ENCODE peak calls at places on chromosome 11, in seven cellular contexts. B is MM.1S; S is stimulated activated CD8-positive, alpha-beta memory T cell treated with anti-CD3 and anti-CD28 coated beads, Interleukin-15, amount 100 ng/mL, for 1 hour; O is right atrium auricular region; Y is AG08395; C is stimulated activated CD4-positive, alpha-beta T cell treated with anti-CD3 and anti-CD28 coated beads, TNF-alpha, amount 100 ng/mL, for 48 hours; I is myocyte. F is an unnamed sample.

GRCh38 chr11:94721565-94722292 is 46.4 kb upstream of the AMOTL1 start:
- DNase-seq in B (no peak), S (no peak), O (no peak), Y (no peak), C (no peak), I (no peak), F (no peak)

GRCh38 chr11:65185869-65186341 is 4.2 kb downstream of the CAPN1 start:
- DNase-seq in B (no peak), S (no peak), O (no peak), Y (no peak), C (no peak), I (no peak), F (no peak)

GRCh38 chr11:10604340-10604748 is 35.9 kb upstream of the LYVE1 start:
- DNase-seq in B (no peak), S (no peak), O (no peak), Y (peak; percentile 67), C (no peak), I (peak; percentile 77), F (no peak)

GRCh38 chr11:1757861-1758610 is 5.7 kb downstream of the CTSD start:
- DNase-seq in B (no peak), S (no peak), O (no peak), Y (no peak), C (no peak), I (no peak), F (no peak)

GRCh38 chr11:59152312-59152967 is 9.8 kb downstream of the FAM111A start:
- DNase-seq in B (peak; percentile 62), S (no peak), O (no peak), Y (no peak), C (no peak), I (no peak), F (no peak)

GRCh38 chr11:130435671-130436070 is 7.3 kb upstream of the ADAMTS8 start:
- DNase-seq in B (no peak), S (no peak), O (no peak), Y (peak; percentile 43), C (no peak), I (no peak), F (no peak)

GRCh38 chr11:35272391-35272821 is 133.4 kb downstream of the CD44 start:
- DNase-seq in B (peak; percentile 55), S (no peak), O (no peak), Y (no peak), C (peak; percentile 27), I (no peak), F (no peak)

GRCh38 chr11:20362481-20362880 is 1.0 kb upstream of the HTATIP2 start:
- DNase-seq in B (no peak), S (no peak), O (no peak), Y (no peak), C (no peak), I (no peak), F (no peak)

GRCh38 chr11:74347381-74347780 is 35.9 kb upstream of the P4HA3 start:
- DNase-seq in B (no peak), S (no peak), O (no peak), Y (no peak), C (no peak), I (peak; percentile 16), F (no peak)

GRCh38 chr11:119859684-119860083 is 130.7 kb upstream of the NECTIN1 start:
- DNase-seq in B (no peak), S (no peak), O (no peak), Y (no peak), C (no peak), I (no peak), F (no peak)

GRCh38 chr11:62242021-62242420 is at the start of gene SCGB1D2:
- DNase-seq in B (no peak), S (no peak), O (no peak), Y (no peak), C (no peak), I (no peak), F (no peak)

GRCh38 chr11:363948-364761 is 5.1 kb upstream of the B4GALNT4 start:
- DNase-seq in B (peak; percentile 70), S (peak; percentile 32), O (no peak), Y (peak; percentile 61), C (peak; percentile 33), I (peak; percentile 33), F (no peak)

GRCh38 chr11:22432331-22433065 is 94.3 kb downstream of the SLC17A6 start:
- DNase-seq in B (no peak), S (no peak), O (peak; percentile 56), Y (no peak), C (no peak), I (no peak), F (no peak)

GRCh38 chr11:2122907-2123627 is 16.1 kb downstream of the IGF2 start:
- DNase-seq in B (no peak), S (no peak), O (no peak), Y (no peak), C (no peak), I (no peak), F (no peak)

GRCh38 chr11:75351541-75352416 is at the start of gene ARRB1:
- DNase-seq in B (no peak), S (no peak), O (no peak), Y (peak; percentile 56), C (peak; percentile 50), I (peak; percentile 67), F (no peak)

GRCh38 chr11:46127150-46127638 is 5.9 kb upstream of the PHF21A start:
- DNase-seq in B (peak; percentile 44), S (peak; percentile 10), O (no peak), Y (peak; percentile 91), C (peak; percentile 30), I (peak; percentile 43), F (no peak)

GRCh38 chr11:86916330-86916729 is 38.9 kb downstream of the FZD4 start:
- DNase-seq in B (no peak), S (no peak), O (no peak), Y (peak; percentile 83), C (no peak), I (peak; percentile 89), F (peak; percentile 59)